ENCODE peak calls at places on chromosome 15, in eight cellular contexts. L, E, W, N, G, R, H and D are unnamed samples.
A peak's percentile ranks its signal among the peaks of the same experiment; 100 is the strongest.

GRCh38 chr15:92322566-92323355 is 70.9 kb upstream of the ST8SIA2 start:
- DNase-seq in W (no peak), E (no peak), H (no peak), G (no peak), N (no peak), L (no peak), R (no peak), D (no peak)

GRCh38 chr15:42031211-42031915 is 10.5 kb upstream of the PLA2G4E start:
- DNase-seq in R (no peak), E (no peak), G (no peak), H (no peak), W (no peak), N (no peak), L (no peak), D (no peak)

GRCh38 chr15:48965972-48966371 is 2.3 kb upstream of the SHC4 start:
- DNase-seq in H (no peak), L (no peak), G (no peak), W (no peak), N (no peak), E (no peak), R (no peak), D (no peak)

GRCh38 chr15:98900382-98900781 is 107.2 kb downstream of the PGPEP1L start:
- DNase-seq in L (peak; percentile 57), H (no peak), N (no peak), W (no peak), G (no peak), R (no peak), E (no peak), D (no peak)

GRCh38 chr15:23033979-23034378 is 5.4 kb downstream of the TUBGCP5 start:
- DNase-seq in L (no peak), H (peak; percentile 29), G (no peak), R (no peak), N (no peak), E (no peak), W (no peak), D (no peak)

GRCh38 chr15:65058394-65059368 is 9.1 kb downstream of the RASL12 start:
- DNase-seq in E (no peak), N (no peak), L (no peak), R (peak; percentile 50), H (peak; percentile 33), G (no peak), W (no peak), D (no peak)

GRCh38 chr15:61951949-61952348 is 108.3 kb downstream of the VPS13C start:
- DNase-seq in E (peak; percentile 25), W (no peak), N (no peak), H (no peak), L (no peak), R (no peak), G (no peak), D (no peak)

GRCh38 chr15:101159096-101159935 is 92.5 kb downstream of the CHSY1 start:
- DNase-seq in G (no peak), N (no peak), H (no peak), E (no peak), W (peak; percentile 42), L (no peak), R (no peak), D (no peak)

GRCh38 chr15:92811514-92811913 is 88.6 kb upstream of the CHD2 start:
- DNase-seq in R (peak; percentile 28), N (no peak), G (no peak), E (no peak), H (peak; percentile 68), L (no peak), W (no peak), D (peak; percentile 56)

GRCh38 chr15:77778802-77779201 is 146.1 kb upstream of the LINGO1 start:
- DNase-seq in L (no peak), E (no peak), H (no peak), R (no peak), N (no peak), G (no peak), W (no peak), D (no peak)

GRCh38 chr15:95409924-95410323 is 920.6 kb upstream of the NR2F2 start:
- DNase-seq in N (no peak), E (no peak), W (no peak), H (no peak), R (no peak), G (no peak), L (no peak), D (no peak)

GRCh38 chr15:32717290-32718081 is at the start of gene GREM1:
- DNase-seq in R (peak; percentile 73), L (peak; percentile 79), H (no peak), G (no peak), N (no peak), E (no peak), W (no peak), D (peak; percentile 17)

GRCh38 chr15:93235926-93236781 is 147.1 kb upstream of the RGMA start:
- DNase-seq in L (peak; percentile 22), G (no peak), E (peak; percentile 34), W (no peak), R (no peak), H (no peak), N (no peak), D (peak; percentile 30)

DNA sequence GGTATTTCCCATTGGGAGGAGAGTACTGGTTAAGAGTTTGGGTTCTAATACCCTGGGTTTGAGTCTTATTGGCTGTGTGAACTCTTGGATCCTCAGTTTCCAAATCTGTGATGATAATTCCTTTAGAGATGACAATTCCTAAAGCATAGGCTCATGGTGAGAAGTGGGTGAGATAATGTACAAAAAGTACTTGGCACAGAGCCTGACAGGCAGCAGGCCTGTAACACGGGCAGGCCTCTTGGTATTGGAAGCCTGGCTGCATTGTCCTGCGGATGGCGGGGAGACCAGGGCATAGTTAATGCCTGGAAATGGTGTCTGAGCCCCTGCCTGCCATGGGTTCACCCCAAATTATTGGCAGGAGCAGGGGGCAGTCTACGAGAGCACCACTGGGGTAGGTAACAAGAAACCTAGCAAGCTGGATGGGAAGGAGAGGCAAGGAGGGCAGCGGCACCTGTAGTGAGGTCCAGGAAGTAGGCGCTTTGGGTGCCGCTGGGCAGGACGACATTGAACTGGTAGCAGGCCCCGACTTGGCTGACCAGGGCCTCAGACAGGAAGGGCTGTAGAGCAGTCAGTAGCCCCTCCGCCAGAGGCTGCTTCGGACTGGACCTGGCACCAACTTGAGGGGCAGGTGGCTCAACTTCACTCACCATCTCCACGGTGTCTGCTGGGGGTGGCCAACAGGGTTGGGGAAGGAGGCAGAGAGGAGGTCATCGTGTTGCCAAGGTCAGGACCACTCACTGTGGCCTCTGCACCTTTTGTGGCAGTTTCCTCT is 7.7 kb downstream of the STOML1 start:
- DNase-seq in L (no peak), R (no peak), W (no peak), N (no peak), G (no peak), E (no peak), H (no peak), D (no peak)
- H3K4me1 ChIP-seq in L (no peaks in the 10 kb centered on the region), R (peaks cover 85% of the 10 kb centered on the region), W (peaks cover 94% of the 10 kb centered on the region), N (peaks cover 10% of the 10 kb centered on the region), G (peaks cover 24% of the 10 kb centered on the region), E (peaks cover 86% of the 10 kb centered on the region), H (no peaks in the 10 kb centered on the region), D (peaks cover 58% of the 10 kb centered on the region)

GRCh38 chr15:43948691-43949325 is 122.0 kb downstream of the WDR76 start:
- DNase-seq in G (no peak), W (no peak), H (no peak), L (no peak), N (no peak), R (no peak), E (no peak), D (no peak)
- H3K27ac ChIP-seq in G (no peak overlapping the region), W (no peak overlapping the region), H (no peak overlapping the region), L (no peak overlapping the region), N (no peak overlapping the region), R (no peak overlapping the region), E (no peak overlapping the region), D (peak overlapping the region; percentile 23)

GRCh38 chr15:66730168-66731014 is 28.4 kb downstream of the SMAD6 start:
- DNase-seq in E (no peak), W (no peak), N (no peak), G (no peak), L (no peak), H (no peak), R (no peak), D (no peak)
- TF ChIP-seq POLR2AphosphoS5 in E (no peak), W (no peak), N (no peak), G (no peak), L (no peak), H (no peak), R (no peak), D (no peak)

DNA sequence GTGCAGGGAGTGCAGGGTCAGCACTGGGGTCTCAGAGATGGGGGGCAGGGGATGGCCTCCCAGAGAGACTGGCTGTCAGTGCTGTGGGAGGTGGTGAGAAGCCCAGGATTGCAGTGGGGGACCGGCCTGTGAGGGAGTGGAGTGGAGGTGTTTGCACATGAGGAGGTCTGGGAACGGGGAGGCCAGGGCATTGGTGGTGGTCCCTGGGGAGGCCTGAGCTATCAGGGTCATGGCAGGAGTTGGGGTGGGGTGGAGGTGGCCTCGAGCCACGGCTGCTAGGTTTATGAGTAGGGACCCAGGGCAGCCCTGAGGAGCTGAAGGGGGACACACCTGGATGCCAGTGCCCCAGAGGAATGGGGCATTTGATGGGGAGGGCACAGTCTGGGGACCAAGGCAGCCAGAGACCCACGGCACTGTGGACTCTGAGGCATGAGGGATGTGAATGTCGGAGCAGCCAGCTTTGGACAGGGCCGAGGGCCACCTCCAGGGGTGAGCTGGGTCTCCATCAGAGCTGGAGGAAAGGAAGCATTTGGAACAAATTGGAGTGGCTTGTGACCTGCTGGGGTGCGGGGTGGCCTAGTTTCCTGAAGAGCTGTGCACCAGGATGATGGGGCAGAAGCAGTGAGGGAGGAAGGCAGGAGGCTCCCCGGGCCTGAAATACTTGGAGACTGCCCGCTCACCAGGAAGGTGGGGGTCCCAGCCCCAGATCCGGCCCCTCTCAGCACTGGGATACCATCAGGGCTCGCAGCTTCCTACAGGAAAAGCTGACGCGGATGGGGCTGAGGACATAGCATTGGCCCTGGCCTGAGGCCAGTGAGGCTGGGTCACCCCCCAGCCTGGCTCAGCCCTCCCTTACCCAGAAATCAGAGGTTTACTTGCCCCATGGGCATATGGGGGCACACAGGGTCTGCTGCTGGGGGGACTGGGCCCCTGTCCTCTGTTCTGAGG is 9.5 kb upstream of the CSPG4 start:
- DNase-seq in E (no peak), W (peak; percentile 64), N (no peak), L (no peak), R (no peak), H (no peak), G (no peak), D (no peak)
- H3K4me1 ChIP-seq in E (peaks cover 48% of the 10 kb centered on the region), W (peaks cover 28% of the 10 kb centered on the region), N (peaks cover 17% of the 10 kb centered on the region), L (no peaks in the 10 kb centered on the region), R (peaks cover 54% of the 10 kb centered on the region), H (peaks cover 27% of the 10 kb centered on the region), G (peaks cover 5% of the 10 kb centered on the region), D (peaks cover 40% of the 10 kb centered on the region)

GRCh38 chr15:85706779-85707518 is 87.8 kb downstream of the KLHL25 start:
- DNase-seq in H (no peak), L (no peak), N (no peak), W (no peak), G (no peak), R (no peak), E (no peak), D (peak; percentile 23)
- H3K27ac ChIP-seq in H (peak overlapping the region; percentile 83), L (peak overlapping the region; percentile 30), N (no peak overlapping the region), W (peak overlapping the region; percentile 88), G (peak overlapping the region; percentile 87), R (peak overlapping the region; percentile 83), E (peak overlapping the region; percentile 86), D (peak overlapping the region; percentile 84)

DNA sequence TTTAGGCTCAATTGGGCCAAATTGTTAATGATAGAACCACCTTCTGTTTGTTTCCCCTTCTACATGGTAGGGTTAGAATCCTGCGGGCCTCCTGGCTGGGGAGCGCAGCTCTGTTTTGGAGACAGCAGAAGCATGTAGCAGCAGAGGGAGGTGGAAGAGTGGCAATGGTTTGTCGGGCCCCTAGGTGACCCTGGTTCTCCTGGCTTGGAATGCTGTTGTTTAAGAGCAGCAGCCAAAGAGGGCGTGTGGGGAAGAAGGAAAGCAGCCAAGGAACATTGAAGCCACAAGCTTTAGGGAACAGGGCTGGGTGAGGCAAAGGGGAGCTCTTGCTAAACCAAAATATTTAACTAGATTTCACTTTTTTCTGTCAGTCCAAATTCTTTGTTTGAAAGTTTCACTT is 213.7 kb upstream of the NR2E3 start:
- DNase-seq in W (no peak), G (peak; percentile 57), N (no peak), R (peak; percentile 71), E (peak; percentile 81), H (no peak), L (peak; percentile 26), D (peak; percentile 16)
- TF ChIP-seq POLR2AphosphoS5 in W (no peak), G (peak; percentile 67), N (no peak), R (no peak), E (peak; percentile 60), H (no peak), L (no peak), D (no peak)